ENCODE peak calls at places on chromosomes 3 and 15, in eight cellular contexts. W is endodermal cell, X is esophagus squamous epithelium, T is heart left ventricle, N is cardiac muscle cell, K is kidney epithelial cell, V is BE2C, P is left ventricle myocardium inferior. L is an unnamed sample.
A peak's percentile ranks its signal among the peaks of the same experiment; 100 is the strongest.

GRCh38 chr3:188207941-188208750 is 54.2 kb downstream of the LPP start:
- DNase-seq in W (peak; percentile 85), X (no peak), T (no peak), N (no peak), K (no peak), V (no peak), P (no peak), L (no peak)

GRCh38 chr3:134350266-134350665 is 24.0 kb downstream of the AMOTL2 start:
- DNase-seq in W (peak; percentile 41), X (no peak), T (no peak), N (no peak), K (no peak), V (no peak), P (no peak), L (no peak)

GRCh38 chr15:75065851-75066509 is 42.6 kb downstream of the PPCDC start:
- DNase-seq in W (no peak), X (no peak), T (no peak), N (no peak), K (no peak), V (no peak), P (no peak), L (no peak)

GRCh38 chr15:101022306-101022705 is 103.1 kb downstream of the LRRK1 start:
- DNase-seq in W (peak; percentile 23), X (no peak), T (no peak), N (no peak), K (no peak), V (no peak), P (no peak), L (no peak)

GRCh38 chr3:193743702-193744047 is 150.7 kb downstream of the OPA1 start:
- DNase-seq in W (peak; percentile 55), X (no peak), T (no peak), N (no peak), K (no peak), V (no peak), P (no peak), L (peak; percentile 68)

GRCh38 chr15:96333194-96334016 is 2.9 kb downstream of the NR2F2 start:
- DNase-seq in W (peak; percentile 88), X (no peak), T (peak; percentile 69), N (peak; percentile 70), K (no peak), V (no peak), P (no peak), L (peak; percentile 18)

GRCh38 chr15:41861736-41862356 is 23.2 kb downstream of the PLA2G4B start:
- DNase-seq in W (no peak), X (no peak), T (no peak), N (no peak), K (no peak), V (no peak), P (no peak), L (no peak)

GRCh38 chr3:72482589-72483249 is 365.5 kb downstream of the SHQ1 start:
- DNase-seq in W (peak; percentile 73), X (peak; percentile 18), T (peak; percentile 68), N (peak; percentile 22), K (peak; percentile 47), V (no peak), P (peak; percentile 77), L (peak; percentile 80)

GRCh38 chr3:39361252-39361927 is 21.8 kb upstream of the SLC25A38 start:
- DNase-seq in W (no peak), X (no peak), T (no peak), N (no peak), K (no peak), V (no peak), P (no peak), L (peak; percentile 80)

DNA sequence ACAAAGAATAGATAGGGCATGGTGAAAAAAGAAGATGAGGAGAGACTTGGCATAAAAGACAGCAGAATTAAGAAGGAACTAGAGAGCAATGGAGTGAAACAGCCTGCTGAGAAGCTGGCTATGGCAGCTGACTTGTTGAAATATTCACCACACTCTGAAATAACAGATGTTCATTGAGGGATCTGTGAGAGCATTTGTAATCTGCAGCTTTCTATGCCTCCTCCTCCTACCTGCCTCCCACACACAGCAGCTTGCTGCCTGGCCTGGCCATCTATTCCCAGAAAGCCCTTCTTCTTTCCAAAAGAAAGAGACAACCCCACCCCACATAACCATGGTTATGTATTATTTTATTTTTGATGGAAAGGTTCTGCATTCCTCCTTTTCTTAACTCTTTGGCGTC is 303.9 kb downstream of the GAP43 start:
- DNase-seq in W (no peak), X (no peak), T (no peak), N (no peak), K (no peak), V (no peak), P (no peak), L (no peak)
- H3K4me3 ChIP-seq in W (no peak overlapping the region), X (no peak overlapping the region), T (no peak overlapping the region), N (no peak overlapping the region), K (no peak overlapping the region), V (no peak overlapping the region), P (no peak overlapping the region), L (no peak overlapping the region)

GRCh38 chr3:166837535-166837934 is 542.6 kb downstream of the ZBBX start:
- DNase-seq in W (peak; percentile 63), X (no peak), T (no peak), N (peak; percentile 47), K (no peak), V (no peak), P (no peak), L (peak; percentile 18)
- TF ChIP-seq CTCF in W (peak; percentile 88), X (no peak), T (no peak), N (no peak), K (peak; percentile 51), V (peak; percentile 45), P (peak; percentile 18), L (peak; percentile 30)

DNA sequence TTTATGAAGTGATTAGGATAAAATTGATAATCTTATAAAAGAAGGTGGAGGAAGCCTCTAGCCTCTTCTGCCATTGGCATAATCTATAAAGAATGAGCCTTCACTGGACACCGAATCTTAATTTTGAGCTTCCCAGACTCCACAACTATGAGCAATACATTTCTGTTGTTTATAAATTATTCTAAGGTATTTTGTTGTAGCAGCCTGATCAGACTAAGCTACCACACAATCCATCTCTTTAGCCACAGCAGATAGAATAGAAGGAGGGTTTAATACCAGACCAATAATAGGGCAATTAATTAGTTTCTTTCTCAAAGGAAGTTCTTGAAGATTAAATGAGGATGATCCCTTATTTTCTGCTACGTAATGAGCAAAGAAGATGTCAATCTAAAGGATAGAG is 33.3 kb downstream of the SUCNR1 start:
- DNase-seq in W (no peak), X (no peak), T (no peak), N (no peak), K (no peak), V (no peak), P (no peak), L (no peak)
- H3K4me3 ChIP-seq in W (no peak overlapping the region), X (no peak overlapping the region), T (no peak overlapping the region), N (no peak overlapping the region), K (no peak overlapping the region), V (no peak overlapping the region), P (no peak overlapping the region), L (no peak overlapping the region)

GRCh38 chr3:127131625-127132170 is 61.2 kb upstream of the PRR23E start:
- DNase-seq in W (peak; percentile 28), X (no peak), T (no peak), N (no peak), K (no peak), V (no peak), P (no peak), L (no peak)
- TF ChIP-seq CTCF in W (no peak), X (no peak), T (no peak), N (no peak), K (no peak), V (no peak), P (no peak), L (no peak)

GRCh38 chr3:11637901-11638668 is 5.6 kb downstream of the VGLL4 start:
- DNase-seq in W (no peak), X (no peak), T (no peak), N (no peak), K (no peak), V (no peak), P (no peak), L (no peak)

GRCh38 chr3:11634081-11634635 is 9.6 kb downstream of the VGLL4 start:
- DNase-seq in W (no peak), X (no peak), T (no peak), N (no peak), K (no peak), V (no peak), P (peak; percentile 40), L (no peak)

GRCh38 chr3:11635671-11636371 is 7.9 kb downstream of the VGLL4 start:
- DNase-seq in W (no peak), X (no peak), T (no peak), N (no peak), K (no peak), V (no peak), P (no peak), L (no peak)

GRCh38 chr3:11634974-11635612 is 8.6 kb downstream of the VGLL4 start:
- DNase-seq in W (no peak), X (no peak), T (no peak), N (no peak), K (no peak), V (no peak), P (no peak), L (no peak)

GRCh38 chr3:11636372-11636760 is 7.3 kb downstream of the VGLL4 start:
- DNase-seq in W (no peak), X (no peak), T (no peak), N (no peak), K (no peak), V (no peak), P (no peak), L (no peak)
- H3K4me3 ChIP-seq in W (no peak overlapping the region), X (no peak overlapping the region), T (no peak overlapping the region), N (no peak overlapping the region), K (no peak overlapping the region), V (no peak overlapping the region), P (peak overlapping the region; percentile 26), L (no peak overlapping the region)

GRCh38 chr15:64836023-64836536 is 5.6 kb upstream of the PLEKHO2 start:
- DNase-seq in W (no peak), X (no peak), T (no peak), N (no peak), K (no peak), V (no peak), P (no peak), L (no peak)
- TF ChIP-seq CTCF in W (peak; percentile 27), X (no peak), T (no peak), N (no peak), K (no peak), V (no peak), P (peak; percentile 11), L (no peak)

GRCh38 chr15:39935241-39935640 is 1.3 kb downstream of the EIF2AK4 start:
- DNase-seq in W (no peak), X (no peak), T (no peak), N (no peak), K (no peak), V (no peak), P (no peak), L (no peak)
- H3K4me3 ChIP-seq in W (peak overlapping the region; percentile 85), X (no peak overlapping the region), T (no peak overlapping the region), N (peak overlapping the region; percentile 73), K (peak overlapping the region; percentile 73), V (no peak overlapping the region), P (peak overlapping the region; percentile 84), L (no peak overlapping the region)